ENCODE peak calls at places on chromosomes 13 and 19, in seven cellular contexts. S is cardiac muscle cell, Z is A549, E is tibial artery, T is HCT116, Y is IMR-90, R is uterus. P is an unnamed sample. For H3K4me1, the result is how much of the 10 kb centered on the place peaks cover.

GRCh38 chr13:50587839-50588373 is 255.6 kb downstream of the DLEU7 start:
- DNase-seq in S (peak), Z (no peak), E (no peak), T (no peak), Y (no peak), R (no peak), P (no peak)

GRCh38 chr13:44218501-44219240 is 155.0 kb upstream of the SERP2 start:
- DNase-seq in S (peak), Z (no peak), E (peak), T (no peak), Y (no peak), R (peak), P (peak)

GRCh38 chr13:66673401-66673800 is 556.7 kb downstream of the PCDH9 start:
- DNase-seq in S (peak), Z (no peak), E (no peak), T (no peak), Y (peak), R (no peak), P (no peak)

GRCh38 chr19:17966497-17967257 is at the start of gene KCNN1:
- DNase-seq in S (no peak), Z (peak), E (no peak), T (no peak), Y (no peak), R (no peak), P (peak)

GRCh38 chr13:72259528-72259927 is 392.5 kb upstream of the DACH1 start:
- DNase-seq in S (no peak), Z (no peak), E (no peak), T (no peak), Y (no peak), R (no peak), P (no peak)

GRCh38 chr19:28403698-28404099 is 809.3 kb downstream of the UQCRFS1 start:
- DNase-seq in S (no peak), Z (no peak), E (no peak), T (no peak), Y (no peak), R (no peak), P (no peak)

GRCh38 chr19:42420055-42420544 is 7.1 kb downstream of the LIPE start:
- DNase-seq in S (peak), Z (peak), E (no peak), T (peak), Y (peak), R (no peak), P (peak)

GRCh38 chr13:41383400-41383799 is 72.3 kb downstream of the NAA16 start:
- DNase-seq in S (no peak), Z (no peak), E (no peak), T (no peak), Y (peak), R (no peak), P (no peak)

GRCh38 chr19:18710986-18711751 is 27.7 kb downstream of the CRTC1 start:
- DNase-seq in S (peak), Z (no peak), E (peak), T (no peak), Y (peak), R (peak), P (peak)

GRCh38 chr13:30159446-30159839 is 147.9 kb downstream of the KATNAL1 start:
- DNase-seq in S (peak), Z (no peak), E (peak), T (no peak), Y (peak), R (no peak), P (no peak)

GRCh38 chr13:78806457-78806856 is 147.5 kb upstream of the OBI1 start:
- DNase-seq in S (peak), Z (peak), E (no peak), T (no peak), Y (no peak), R (no peak), P (no peak)
- TF ChIP-seq CTCF in S (peak), Z (no peak), E (no peak), T (peak), Y (peak), R (no peak), P (no peak)

GRCh38 chr13:49499889-49500660 is 4.3 kb downstream of the PHF11 start:
- DNase-seq in S (peak), Z (no peak), E (no peak), T (no peak), Y (peak), R (no peak), P (no peak)
- H3K27ac ChIP-seq in S (no peak), Z (no peak), E (no peak), T (no peak), Y (peak), R (peak), P (no peak)

GRCh38 chr19:3157096-3157845 is 21.3 kb upstream of the S1PR4 start:
- DNase-seq in S (no peak), Z (no peak), E (peak), T (no peak), Y (no peak), R (no peak), P (no peak)
- H3K4me1 ChIP-seq in S (under half), Z (under half), E (under half), T (under half), Y (under half), R (under half), P (under half)

DNA sequence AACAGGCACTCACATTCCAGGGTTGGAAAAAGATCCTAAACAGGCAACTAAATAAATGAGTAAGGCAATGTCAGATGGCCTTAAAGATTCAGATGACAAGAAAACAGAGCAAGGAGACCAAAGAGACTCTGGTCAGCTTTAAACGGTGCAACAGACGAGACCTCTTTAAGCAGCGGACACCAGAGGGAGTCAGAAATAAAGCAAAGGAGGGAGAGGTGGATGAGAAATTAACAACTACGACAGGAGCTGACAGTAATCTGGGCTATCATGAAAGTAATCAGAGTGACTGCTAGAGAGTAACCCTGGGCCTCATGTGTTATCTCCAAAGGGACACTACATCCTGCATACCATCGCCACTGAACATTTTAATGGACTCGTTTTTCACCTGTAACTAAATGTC is 1.1 kb downstream of the ZNF550 start:
- DNase-seq in S (peak), Z (no peak), E (no peak), T (no peak), Y (peak), R (no peak), P (no peak)
- TF ChIP-seq CTCF in S (peak), Z (no peak), E (no peak), T (no peak), Y (peak), R (no peak), P (no peak)

GRCh38 chr19:15292847-15293582 is 39.3 kb downstream of the BRD4 start:
- DNase-seq in S (peak), Z (no peak), E (no peak), T (no peak), Y (no peak), R (no peak), P (no peak)
- H3K27ac ChIP-seq in S (peak), Z (peak), E (peak), T (no peak), Y (peak), R (peak), P (no peak)